ENCODE peak calls at places on chromosome 18, in five cellular contexts. R, G, S, P and E are unnamed samples.

GRCh38 chr18:48942554-48943261 is 8.1 kb downstream of the SMAD7 start:
- DNase-seq in P (no peak), S (peak), R (peak), G (no peak), E (peak)

GRCh38 chr18:48967545-48967944 is 16.8 kb upstream of the SMAD7 start:
- DNase-seq in R (no peak), P (no peak), G (no peak), S (no peak), E (no peak)

GRCh38 chr18:34767601-34768027 is 57.5 kb downstream of the DTNA start:
- DNase-seq in R (no peak), P (no peak), S (peak), G (no peak), E (peak)

GRCh38 chr18:40529478-40529877 is 1425.6 kb upstream of the PIK3C3 start:
- DNase-seq in G (no peak), S (peak), P (no peak), R (no peak), E (peak)

GRCh38 chr18:6741290-6741689 is 11.8 kb downstream of the ARHGAP28 start:
- DNase-seq in R (no peak), S (peak), G (no peak), P (no peak), E (peak)

GRCh38 chr18:23614413-23614812 is 28.1 kb upstream of the NPC1 start:
- DNase-seq in R (no peak), S (no peak), P (no peak), G (no peak), E (no peak)

GRCh38 chr18:44036500-44036899 is 644.2 kb upstream of the SETBP1 start:
- DNase-seq in P (peak), S (no peak), G (no peak), R (no peak), E (no peak)

GRCh38 chr18:79366177-79367094 is 29.3 kb upstream of the NFATC1 start:
- DNase-seq in R (no peak), G (no peak), P (no peak), S (no peak), E (peak)

GRCh38 chr18:76351961-76352581 is 143.0 kb downstream of the ZNF516 start:
- DNase-seq in G (peak), P (no peak), R (no peak), S (peak), E (peak)

GRCh38 chr18:79814373-79814772 is 16.6 kb downstream of the KCNG2 start:
- DNase-seq in R (no peak), S (no peak), G (no peak), P (no peak), E (no peak)

GRCh38 chr18:51164327-51165290 is 32.9 kb downstream of the MEX3C start:
- DNase-seq in P (peak), G (no peak), R (no peak), S (peak), E (no peak)

GRCh38 chr18:34991561-34991960 is 49.7 kb upstream of the MAPRE2 start:
- DNase-seq in S (peak), P (no peak), R (no peak), G (no peak), E (no peak)

GRCh38 chr18:73752965-73753364 is 394.7 kb downstream of the FBXO15 start:
- DNase-seq in G (no peak), S (no peak), P (no peak), R (no peak), E (peak)

GRCh38 chr18:22318745-22319407 is 98.8 kb downstream of the CTAGE1 start:
- DNase-seq in P (peak), R (no peak), S (no peak), G (no peak), E (peak)

GRCh38 chr18:3499498-3499897 is 49.5 kb downstream of the TGIF1 start:
- DNase-seq in S (no peak), R (no peak), G (no peak), P (peak), E (peak)

GRCh38 chr18:43876286-43877082 is 599.2 kb upstream of the SYT4 start:
- DNase-seq in P (no peak), R (no peak), G (no peak), S (no peak), E (no peak)

GRCh38 chr18:75173125-75173432 is 35.9 kb downstream of the PTGR3 start:
- DNase-seq in R (no peak), G (no peak), S (no peak), P (peak), E (no peak)

GRCh38 chr18:35728676-35729075 is 147.1 kb downstream of the GALNT1 start:
- DNase-seq in R (no peak), G (no peak), P (no peak), S (peak), E (no peak)

GRCh38 chr18:44423826-44424225 is 256.9 kb upstream of the SETBP1 start:
- DNase-seq in R (no peak), S (no peak), P (peak), G (no peak), E (no peak)

GRCh38 chr18:79251021-79251420 is 144.7 kb upstream of the NFATC1 start:
- DNase-seq in R (no peak), G (no peak), P (no peak), S (no peak), E (no peak)

GRCh38 chr18:43563780-43564179 is 286.5 kb upstream of the SYT4 start:
- DNase-seq in P (peak), S (peak), G (no peak), R (no peak), E (peak)

GRCh38 chr18:5543036-5543671 is 643 bp downstream of the EPB41L3 start:
- DNase-seq in G (no peak), P (peak), S (no peak), R (no peak), E (no peak)

GRCh38 chr18:48605408-48605845 is 66.6 kb downstream of the CTIF start:
- DNase-seq in G (no peak), P (peak), R (peak), S (no peak), E (peak)

GRCh38 chr18:24630346-24630880 is 170.0 kb downstream of the HRH4 start:
- DNase-seq in P (no peak), S (no peak), R (no peak), G (no peak), E (no peak)

DNA sequence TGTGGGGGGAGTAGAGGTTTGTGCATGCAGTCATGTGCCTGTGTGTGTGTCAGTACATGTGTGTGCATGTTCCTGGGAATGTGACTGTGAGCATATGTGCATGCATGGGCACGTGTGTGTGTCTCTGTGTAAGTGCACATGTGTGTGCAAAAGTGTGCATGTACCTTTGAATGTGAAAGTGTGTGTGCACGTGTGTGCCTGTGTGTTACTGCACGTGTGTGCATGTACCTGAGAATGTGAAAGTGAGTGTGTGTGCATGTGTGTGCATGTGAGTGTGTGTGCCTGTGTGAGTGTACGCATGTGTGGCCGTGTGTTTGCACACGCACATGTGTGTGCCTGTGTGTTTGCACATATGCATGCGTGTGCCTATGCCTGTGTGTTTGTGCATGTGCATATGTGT is 854.1 kb upstream of the SALL3 start:
- DNase-seq in S (no peak), R (no peak), P (no peak), G (no peak), E (no peak)
- H3K9ac ChIP-seq in S (no peak), R (no peak), P (no peak), G (no peak), E (no peak)

GRCh38 chr18:45562567-45563479 is 52.5 kb upstream of the SLC14A2 start:
- DNase-seq in S (no peak), G (peak), R (no peak), P (no peak), E (no peak)
- H3K9ac ChIP-seq in S (no peak), G (no peak), R (no peak), P (no peak), E (no peak)

DNA sequence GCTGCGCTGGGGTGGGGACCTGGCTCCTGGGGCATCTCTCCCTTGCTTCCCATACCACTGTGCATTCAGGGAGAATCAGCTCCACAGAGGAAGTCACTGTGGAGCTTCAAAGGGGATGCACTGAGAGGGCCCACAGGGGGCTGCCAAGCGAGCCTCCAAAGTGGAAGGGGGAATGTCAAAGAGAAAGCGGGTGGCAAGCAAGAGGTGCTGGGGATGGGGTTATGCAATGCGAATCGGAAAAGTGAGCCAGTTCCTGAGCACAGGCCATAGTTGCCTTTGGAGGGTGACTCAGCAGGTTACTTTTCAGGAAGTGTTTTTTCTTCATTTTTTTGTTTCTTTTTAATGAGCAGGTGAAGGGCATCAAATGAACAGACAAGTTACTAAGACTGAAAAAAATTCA is 17.6 kb downstream of the PMAIP1 start:
- DNase-seq in G (no peak), P (no peak), R (no peak), S (peak), E (peak)
- H3K9ac ChIP-seq in G (no peak), P (no peak), R (peak), S (no peak), E (no peak)

DNA sequence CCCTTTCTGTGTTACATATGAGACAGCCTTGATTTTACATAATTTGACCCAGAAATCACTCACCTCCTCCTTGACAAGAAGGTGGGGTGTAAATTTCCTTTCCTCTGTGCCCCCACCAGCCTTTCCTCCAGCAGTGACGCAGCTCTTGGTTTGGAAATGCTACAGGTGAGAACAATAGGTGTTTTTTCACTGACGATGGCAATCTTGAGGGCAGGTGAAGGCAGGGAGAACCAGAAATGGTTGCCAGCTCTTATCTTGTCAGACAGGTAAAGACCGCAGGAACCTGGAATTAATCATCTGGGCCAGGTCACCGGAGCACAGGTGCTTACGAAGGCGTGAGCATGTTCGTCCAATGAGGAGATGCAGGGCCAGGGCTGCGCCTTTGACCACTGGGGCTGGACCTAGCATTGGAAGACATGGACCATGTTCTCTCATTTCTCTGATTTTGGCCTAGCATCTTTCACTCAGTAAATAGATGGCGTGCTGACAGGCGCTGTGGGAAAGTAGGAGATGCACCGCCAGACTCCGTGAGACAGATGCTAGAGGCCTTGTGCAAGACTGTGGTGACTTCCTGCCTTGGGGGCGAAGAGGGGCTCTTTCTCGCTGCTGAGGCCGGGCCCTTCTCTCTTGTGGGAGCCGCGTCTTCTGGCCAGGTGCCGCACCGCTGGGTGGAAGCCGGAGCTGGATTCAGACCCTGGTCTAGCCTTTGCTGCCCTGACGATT is 4.0 kb downstream of the CIDEA start:
- DNase-seq in G (no peak), S (peak), R (no peak), P (no peak), E (no peak)
- H3K9ac ChIP-seq in G (no peak), S (no peak), R (no peak), P (no peak), E (no peak)

DNA sequence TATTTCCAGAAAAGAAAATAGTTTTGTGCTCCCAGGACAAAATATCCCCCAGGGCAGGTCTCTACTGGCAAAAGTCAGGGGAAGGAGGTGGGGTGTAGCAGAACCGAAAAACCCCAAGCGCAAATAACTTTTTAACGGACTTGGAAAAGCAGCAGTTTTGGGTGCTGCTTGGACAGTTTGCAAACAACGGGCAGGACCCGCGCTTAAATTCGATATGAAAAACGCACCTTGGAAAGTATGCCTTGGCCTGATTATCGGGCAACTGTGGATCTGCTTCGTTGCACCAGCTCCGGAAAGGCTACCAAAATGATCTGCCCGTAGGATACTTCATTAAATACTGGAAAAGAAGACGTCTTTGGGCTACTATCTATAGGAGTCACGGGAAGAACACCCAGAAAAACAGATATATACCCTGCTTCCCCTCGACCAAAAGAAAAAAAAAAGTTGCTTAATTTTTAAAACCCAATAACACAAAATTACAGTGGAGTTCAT is 2.9 kb upstream of the KCTD1 start:
- DNase-seq in G (no peak), R (no peak), S (peak), P (no peak), E (no peak)
- H3K9ac ChIP-seq in G (no peak), R (no peak), S (no peak), P (no peak), E (no peak)

GRCh38 chr18:7749001-7749391 is 181.9 kb downstream of the PTPRM start:
- DNase-seq in R (no peak), P (no peak), S (no peak), G (no peak), E (no peak)
- H3K9ac ChIP-seq in R (no peak), P (no peak), S (no peak), G (no peak), E (no peak)

GRCh38 chr18:28768791-28769768 is 592.1 kb upstream of the CDH2 start:
- DNase-seq in P (no peak), G (no peak), R (no peak), S (no peak), E (peak)
- H3K9ac ChIP-seq in P (no peak), G (no peak), R (no peak), S (no peak), E (peak)

DNA sequence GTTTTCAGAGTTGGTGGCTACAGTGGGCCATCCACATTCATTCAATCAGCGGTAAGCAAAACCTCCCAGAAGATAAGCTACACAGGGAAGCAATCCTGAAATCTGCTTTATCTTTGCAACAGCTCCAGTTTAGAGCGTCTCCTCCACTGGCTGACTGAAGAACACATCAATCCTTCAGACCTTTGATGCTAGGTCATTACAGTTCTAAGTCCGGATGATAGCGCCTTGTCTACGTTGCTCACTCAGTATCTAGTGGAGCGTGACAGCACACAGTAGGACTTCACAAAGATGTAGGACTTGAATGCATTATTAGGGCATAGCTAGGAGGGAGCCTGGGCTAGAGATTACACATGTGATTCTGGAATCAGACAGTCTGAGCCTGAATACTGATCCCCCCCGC is 5.0 kb downstream of the COLEC12 start:
- DNase-seq in P (peak), G (no peak), S (no peak), R (no peak), E (no peak)
- H3K9ac ChIP-seq in P (no peak), G (no peak), S (no peak), R (no peak), E (peak)

DNA sequence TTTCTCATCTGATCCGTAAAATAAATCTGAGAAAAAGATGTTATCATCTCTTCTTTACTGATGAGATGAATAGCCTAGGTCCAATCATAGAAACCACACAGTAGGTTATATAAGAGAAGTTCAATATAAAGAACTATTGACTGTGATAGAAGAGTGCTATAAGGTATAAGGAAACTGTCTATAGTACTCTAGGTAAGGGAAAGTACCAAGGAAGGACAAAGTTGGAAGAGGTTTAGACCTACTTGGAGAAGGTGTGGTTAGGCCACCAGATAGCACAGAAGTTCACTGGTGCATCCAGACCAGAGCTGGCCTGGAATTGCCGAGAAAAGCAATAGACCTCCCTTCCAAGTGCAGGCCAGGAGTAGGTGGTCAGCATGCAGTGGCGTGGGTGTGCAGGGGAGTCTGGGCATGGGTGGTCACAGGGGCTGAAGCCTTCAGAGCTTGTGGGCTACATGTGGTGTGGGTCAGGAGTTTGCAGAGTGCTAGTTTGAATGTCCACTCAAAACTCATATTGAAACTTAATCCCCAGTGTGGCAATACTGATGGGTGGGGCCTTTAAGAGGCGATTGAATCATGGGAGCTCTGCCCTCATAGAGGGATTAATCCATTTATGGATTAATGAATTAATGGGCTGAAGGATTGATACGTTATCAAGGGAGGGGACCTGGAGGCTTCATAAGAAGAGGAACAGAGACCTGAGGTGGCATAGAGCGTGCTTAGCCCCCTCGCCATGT is 86.3 kb downstream of the ALPK2 start:
- DNase-seq in R (no peak), S (no peak), P (no peak), G (no peak), E (no peak)
- H3K9ac ChIP-seq in R (peak), S (no peak), P (no peak), G (no peak), E (no peak)